ENCODE peak calls at places on chromosomes 12 and 14, in six cellular contexts. One of them, this sample, is unnamed.

GRCh38 chr12:105428793-105429192 is 98.3 kb downstream of the C12orf75 start:
- DNase-seq in stimulated activated CD8-positive, alpha-beta memory T cell treated with anti-CD3 and anti-CD28 coated beads, Interleukin-7, amount 100 ng/mL, for 4 hours: no peak
- DNase-seq in immature natural killer cell: no peak
- DNase-seq in stimulated activated naive CD4-positive, alpha-beta T cell: no peak
- DNase-seq in sciatic nerve: no peak
- DNase-seq in ovary: no peak
- DNase-seq in this sample: peak; percentile 36

GRCh38 chr12:132106921-132107320 is 37.2 kb downstream of the DDX51 start:
- DNase-seq in stimulated activated CD8-positive, alpha-beta memory T cell treated with anti-CD3 and anti-CD28 coated beads, Interleukin-7, amount 100 ng/mL, for 4 hours: no peak
- DNase-seq in sciatic nerve: no peak
- DNase-seq in ovary: no peak
- DNase-seq in stimulated activated naive CD4-positive, alpha-beta T cell: no peak
- DNase-seq in immature natural killer cell: no peak
- DNase-seq in this sample: peak; percentile 76

GRCh38 chr12:94571556-94571955 is 78.8 kb downstream of the TMCC3 start:
- DNase-seq in stimulated activated naive CD4-positive, alpha-beta T cell: no peak
- DNase-seq in stimulated activated CD8-positive, alpha-beta memory T cell treated with anti-CD3 and anti-CD28 coated beads, Interleukin-7, amount 100 ng/mL, for 4 hours: no peak
- DNase-seq in sciatic nerve: peak; percentile 69
- DNase-seq in immature natural killer cell: no peak
- DNase-seq in ovary: peak; percentile 61
- DNase-seq in this sample: peak; percentile 94

GRCh38 chr14:104218361-104219180 is 80.2 kb downstream of the KIF26A start:
- DNase-seq in immature natural killer cell: no peak
- DNase-seq in ovary: no peak
- DNase-seq in stimulated activated naive CD4-positive, alpha-beta T cell: no peak
- DNase-seq in stimulated activated CD8-positive, alpha-beta memory T cell treated with anti-CD3 and anti-CD28 coated beads, Interleukin-7, amount 100 ng/mL, for 4 hours: no peak
- DNase-seq in sciatic nerve: no peak
- DNase-seq in this sample: no peak

GRCh38 chr14:103634156-103634555 is 5.1 kb downstream of the KLC1 start:
- DNase-seq in immature natural killer cell: no peak
- DNase-seq in stimulated activated naive CD4-positive, alpha-beta T cell: no peak
- DNase-seq in stimulated activated CD8-positive, alpha-beta memory T cell treated with anti-CD3 and anti-CD28 coated beads, Interleukin-7, amount 100 ng/mL, for 4 hours: no peak
- DNase-seq in ovary: no peak
- DNase-seq in sciatic nerve: no peak
- DNase-seq in this sample: no peak

GRCh38 chr12:75842119-75842518 is 189.5 kb downstream of the PHLDA1 start:
- DNase-seq in immature natural killer cell: no peak
- DNase-seq in ovary: no peak
- DNase-seq in stimulated activated CD8-positive, alpha-beta memory T cell treated with anti-CD3 and anti-CD28 coated beads, Interleukin-7, amount 100 ng/mL, for 4 hours: no peak
- DNase-seq in sciatic nerve: no peak
- DNase-seq in stimulated activated naive CD4-positive, alpha-beta T cell: no peak
- DNase-seq in this sample: no peak

GRCh38 chr12:3751151-3752095 is 1.5 kb downstream of the CRACR2A start:
- DNase-seq in stimulated activated CD8-positive, alpha-beta memory T cell treated with anti-CD3 and anti-CD28 coated beads, Interleukin-7, amount 100 ng/mL, for 4 hours: no peak
- DNase-seq in immature natural killer cell: no peak
- DNase-seq in ovary: no peak
- DNase-seq in stimulated activated naive CD4-positive, alpha-beta T cell: peak; percentile 34
- DNase-seq in sciatic nerve: no peak
- DNase-seq in this sample: no peak

GRCh38 chr12:57239587-57240068 is 10.1 kb downstream of the SHMT2 start:
- DNase-seq in ovary: no peak
- DNase-seq in stimulated activated CD8-positive, alpha-beta memory T cell treated with anti-CD3 and anti-CD28 coated beads, Interleukin-7, amount 100 ng/mL, for 4 hours: no peak
- DNase-seq in sciatic nerve: no peak
- DNase-seq in stimulated activated naive CD4-positive, alpha-beta T cell: no peak
- DNase-seq in immature natural killer cell: no peak
- DNase-seq in this sample: no peak

GRCh38 chr12:3107071-3107583 is 29.9 kb downstream of the TSPAN9 start:
- DNase-seq in sciatic nerve: no peak
- DNase-seq in stimulated activated CD8-positive, alpha-beta memory T cell treated with anti-CD3 and anti-CD28 coated beads, Interleukin-7, amount 100 ng/mL, for 4 hours: no peak
- DNase-seq in immature natural killer cell: no peak
- DNase-seq in stimulated activated naive CD4-positive, alpha-beta T cell: no peak
- DNase-seq in ovary: peak; percentile 76
- DNase-seq in this sample: peak; percentile 67

GRCh38 chr12:115324949-115325638 is 641.1 kb upstream of the TBX3 start:
- DNase-seq in sciatic nerve: no peak
- DNase-seq in immature natural killer cell: no peak
- DNase-seq in stimulated activated CD8-positive, alpha-beta memory T cell treated with anti-CD3 and anti-CD28 coated beads, Interleukin-7, amount 100 ng/mL, for 4 hours: no peak
- DNase-seq in stimulated activated naive CD4-positive, alpha-beta T cell: no peak
- DNase-seq in ovary: no peak
- DNase-seq in this sample: no peak

GRCh38 chr14:80586116-80586515 is 355.4 kb downstream of the CEP128 start:
- DNase-seq in stimulated activated naive CD4-positive, alpha-beta T cell: no peak
- DNase-seq in immature natural killer cell: no peak
- DNase-seq in stimulated activated CD8-positive, alpha-beta memory T cell treated with anti-CD3 and anti-CD28 coated beads, Interleukin-7, amount 100 ng/mL, for 4 hours: no peak
- DNase-seq in sciatic nerve: no peak
- DNase-seq in ovary: no peak
- DNase-seq in this sample: no peak

GRCh38 chr14:20427231-20428009 is 8.5 kb downstream of the KLHL33 start:
- DNase-seq in stimulated activated naive CD4-positive, alpha-beta T cell: no peak
- DNase-seq in immature natural killer cell: no peak
- DNase-seq in stimulated activated CD8-positive, alpha-beta memory T cell treated with anti-CD3 and anti-CD28 coated beads, Interleukin-7, amount 100 ng/mL, for 4 hours: no peak
- DNase-seq in ovary: no peak
- DNase-seq in sciatic nerve: no peak
- DNase-seq in this sample: peak; percentile 74

GRCh38 chr12:110373025-110373876 is 30.3 kb downstream of the ANAPC7 start:
- DNase-seq in immature natural killer cell: no peak
- DNase-seq in sciatic nerve: no peak
- DNase-seq in ovary: no peak
- DNase-seq in stimulated activated naive CD4-positive, alpha-beta T cell: no peak
- DNase-seq in stimulated activated CD8-positive, alpha-beta memory T cell treated with anti-CD3 and anti-CD28 coated beads, Interleukin-7, amount 100 ng/mL, for 4 hours: no peak
- DNase-seq in this sample: no peak

GRCh38 chr12:42308390-42308789 is 17.5 kb downstream of the ZCRB1 start:
- DNase-seq in stimulated activated naive CD4-positive, alpha-beta T cell: no peak
- DNase-seq in ovary: no peak
- DNase-seq in sciatic nerve: no peak
- DNase-seq in immature natural killer cell: no peak
- DNase-seq in stimulated activated CD8-positive, alpha-beta memory T cell treated with anti-CD3 and anti-CD28 coated beads, Interleukin-7, amount 100 ng/mL, for 4 hours: no peak
- DNase-seq in this sample: no peak

GRCh38 chr14:74977901-74978385 is 22.5 kb upstream of the PGF start:
- DNase-seq in sciatic nerve: no peak
- DNase-seq in stimulated activated CD8-positive, alpha-beta memory T cell treated with anti-CD3 and anti-CD28 coated beads, Interleukin-7, amount 100 ng/mL, for 4 hours: no peak
- DNase-seq in ovary: no peak
- DNase-seq in immature natural killer cell: no peak
- DNase-seq in stimulated activated naive CD4-positive, alpha-beta T cell: no peak
- DNase-seq in this sample: no peak

GRCh38 chr12:1566449-1567135 is 27.8 kb downstream of the FBXL14 start:
- DNase-seq in stimulated activated naive CD4-positive, alpha-beta T cell: no peak
- DNase-seq in immature natural killer cell: no peak
- DNase-seq in sciatic nerve: no peak
- DNase-seq in ovary: no peak
- DNase-seq in stimulated activated CD8-positive, alpha-beta memory T cell treated with anti-CD3 and anti-CD28 coated beads, Interleukin-7, amount 100 ng/mL, for 4 hours: no peak
- DNase-seq in this sample: no peak

This sample was measured in ELR.